ENCODE peak calls at places on chromosomes 5 and 9, in eight cellular contexts. One of them, this sample, is unnamed.

GRCh38 chr9:93686127-93686879 is 109.9 kb downstream of the PHF2 start:
- DNase-seq in activated CD8-positive, alpha-beta T cell treated with anti-CD3 and anti-CD28 coated beads for 36 hours: no peak
- DNase-seq in iris pigment epithelial cell: no peak
- DNase-seq in endodermal cell: peak
- DNase-seq in KBM-7: no peak
- DNase-seq in fibroblast of pulmonary artery: no peak
- DNase-seq in left colon: no peak
- DNase-seq in tibial artery: peak
- DNase-seq in this sample: no peak

GRCh38 chr5:6875376-6875775 is 162.1 kb downstream of the TENT4A start:
- DNase-seq in activated CD8-positive, alpha-beta T cell treated with anti-CD3 and anti-CD28 coated beads for 36 hours: no peak
- DNase-seq in iris pigment epithelial cell: no peak
- DNase-seq in endodermal cell: no peak
- DNase-seq in KBM-7: no peak
- DNase-seq in fibroblast of pulmonary artery: no peak
- DNase-seq in left colon: no peak
- DNase-seq in tibial artery: no peak
- DNase-seq in this sample: no peak

GRCh38 chr9:118318770-118319443 is 614.7 kb downstream of the TLR4 start:
- DNase-seq in activated CD8-positive, alpha-beta T cell treated with anti-CD3 and anti-CD28 coated beads for 36 hours: no peak
- DNase-seq in iris pigment epithelial cell: no peak
- DNase-seq in endodermal cell: no peak
- DNase-seq in KBM-7: no peak
- DNase-seq in fibroblast of pulmonary artery: no peak
- DNase-seq in left colon: no peak
- DNase-seq in tibial artery: peak
- DNase-seq in this sample: no peak

GRCh38 chr5:135013445-135013844 is 20.6 kb downstream of the PITX1 start:
- DNase-seq in activated CD8-positive, alpha-beta T cell treated with anti-CD3 and anti-CD28 coated beads for 36 hours: no peak
- DNase-seq in iris pigment epithelial cell: no peak
- DNase-seq in endodermal cell: peak
- DNase-seq in KBM-7: no peak
- DNase-seq in fibroblast of pulmonary artery: no peak
- DNase-seq in left colon: no peak
- DNase-seq in tibial artery: no peak
- DNase-seq in this sample: no peak

GRCh38 chr5:74542477-74542876 is 98.1 kb downstream of the ENC1 start:
- DNase-seq in activated CD8-positive, alpha-beta T cell treated with anti-CD3 and anti-CD28 coated beads for 36 hours: no peak
- DNase-seq in iris pigment epithelial cell: peak
- DNase-seq in endodermal cell: peak
- DNase-seq in KBM-7: no peak
- DNase-seq in fibroblast of pulmonary artery: peak
- DNase-seq in left colon: no peak
- DNase-seq in tibial artery: no peak
- DNase-seq in this sample: peak

GRCh38 chr9:116674210-116674980 is 12.7 kb upstream of the TRIM32 start:
- DNase-seq in activated CD8-positive, alpha-beta T cell treated with anti-CD3 and anti-CD28 coated beads for 36 hours: no peak
- DNase-seq in iris pigment epithelial cell: peak
- DNase-seq in endodermal cell: no peak
- DNase-seq in KBM-7: no peak
- DNase-seq in fibroblast of pulmonary artery: no peak
- DNase-seq in left colon: no peak
- DNase-seq in tibial artery: no peak
- DNase-seq in this sample: peak

GRCh38 chr5:120735076-120735475 is 271.0 kb downstream of the PRR16 start:
- DNase-seq in activated CD8-positive, alpha-beta T cell treated with anti-CD3 and anti-CD28 coated beads for 36 hours: no peak
- DNase-seq in iris pigment epithelial cell: no peak
- DNase-seq in endodermal cell: no peak
- DNase-seq in KBM-7: no peak
- DNase-seq in fibroblast of pulmonary artery: no peak
- DNase-seq in left colon: no peak
- DNase-seq in tibial artery: no peak
- DNase-seq in this sample: no peak

GRCh38 chr9:133578524-133579230 is 30.5 kb downstream of the FAM163B start:
- DNase-seq in activated CD8-positive, alpha-beta T cell treated with anti-CD3 and anti-CD28 coated beads for 36 hours: no peak
- DNase-seq in iris pigment epithelial cell: no peak
- DNase-seq in endodermal cell: no peak
- DNase-seq in KBM-7: no peak
- DNase-seq in fibroblast of pulmonary artery: no peak
- DNase-seq in left colon: no peak
- DNase-seq in tibial artery: no peak
- DNase-seq in this sample: no peak

GRCh38 chr5:164832545-164832944 is 1327.1 kb downstream of the MAT2B start:
- DNase-seq in activated CD8-positive, alpha-beta T cell treated with anti-CD3 and anti-CD28 coated beads for 36 hours: no peak
- DNase-seq in iris pigment epithelial cell: no peak
- DNase-seq in endodermal cell: no peak
- DNase-seq in KBM-7: no peak
- DNase-seq in fibroblast of pulmonary artery: no peak
- DNase-seq in left colon: no peak
- DNase-seq in tibial artery: no peak
- DNase-seq in this sample: no peak

GRCh38 chr5:154221371-154221896 is 30.9 kb downstream of the GALNT10 start:
- DNase-seq in activated CD8-positive, alpha-beta T cell treated with anti-CD3 and anti-CD28 coated beads for 36 hours: peak
- DNase-seq in iris pigment epithelial cell: peak
- DNase-seq in endodermal cell: no peak
- DNase-seq in KBM-7: peak
- DNase-seq in fibroblast of pulmonary artery: peak
- DNase-seq in left colon: peak
- DNase-seq in tibial artery: peak
- DNase-seq in this sample: peak

GRCh38 chr5:84437673-84438315 is 53.1 kb upstream of the EDIL3 start:
- DNase-seq in activated CD8-positive, alpha-beta T cell treated with anti-CD3 and anti-CD28 coated beads for 36 hours: no peak
- DNase-seq in iris pigment epithelial cell: peak
- DNase-seq in endodermal cell: no peak
- DNase-seq in KBM-7: no peak
- DNase-seq in fibroblast of pulmonary artery: peak
- DNase-seq in left colon: no peak
- DNase-seq in tibial artery: no peak
- DNase-seq in this sample: peak